ENCODE peak calls at places on chromosomes 16 and 17, in four cellular contexts. M, S, B and C are unnamed samples.
A peak's percentile ranks its signal among the peaks of the same experiment; 100 is the strongest.

GRCh38 chr16:27436921-27437650 is 35.1 kb downstream of the IL21R start:
- DNase-seq in M (no peak), S (no peak), B (no peak), C (peak; percentile 79)

GRCh38 chr17:32519769-32520701 is 33.2 kb downstream of the CDK5R1 start:
- DNase-seq in M (no peak), S (peak; percentile 61), B (peak; percentile 16), C (no peak)

GRCh38 chr17:74860229-74860998 is 729 bp upstream of the GRIN2C start:
- DNase-seq in M (no peak), S (no peak), B (no peak), C (peak; percentile 80)

GRCh38 chr16:15597822-15598647 is 44.9 kb downstream of the MARF1 start:
- DNase-seq in M (no peak), S (no peak), B (no peak), C (no peak)

GRCh38 chr16:2609827-2610470 is 72.1 kb downstream of the PDPK1 start:
- DNase-seq in M (no peak), S (no peak), B (no peak), C (peak; percentile 62)

GRCh38 chr16:57999366-57999970 is 1.0 kb downstream of the ZNF319 start:
- DNase-seq in M (no peak), S (peak; percentile 54), B (no peak), C (no peak)

GRCh38 chr16:911604-912321 is 59.0 kb downstream of the LMF1 start:
- DNase-seq in M (no peak), S (no peak), B (no peak), C (no peak)

GRCh38 chr17:42421479-42422332 is 1.4 kb downstream of the CAVIN1 start:
- DNase-seq in M (no peak), S (peak; percentile 71), B (peak; percentile 68), C (peak; percentile 92)

GRCh38 chr17:45813051-45813731 is 29.1 kb downstream of the CRHR1 start:
- DNase-seq in M (no peak), S (no peak), B (peak; percentile 29), C (no peak)

GRCh38 chr16:79184464-79184863 is 416.1 kb downstream of the MAF start:
- DNase-seq in M (no peak), S (no peak), B (peak; percentile 3), C (no peak)

GRCh38 chr17:29753845-29754439 is 131.2 kb upstream of the CORO6 start:
- DNase-seq in M (no peak), S (no peak), B (no peak), C (no peak)

GRCh38 chr17:45104907-45105624 is 27.2 kb downstream of the PLCD3 start:
- DNase-seq in M (no peak), S (no peak), B (no peak), C (no peak)

GRCh38 chr16:87326151-87326571 is 9.0 kb upstream of the C16orf95 start:
- DNase-seq in M (no peak), S (no peak), B (no peak), C (peak; percentile 76)

GRCh38 chr17:12318614-12319266 is 298.1 kb downstream of the MAP2K4 start:
- DNase-seq in M (peak; percentile 11), S (no peak), B (no peak), C (no peak)

GRCh38 chr17:77882481-77883212 is 75.9 kb upstream of the TNRC6C start:
- DNase-seq in M (no peak), S (peak; percentile 62), B (peak; percentile 93), C (no peak)

GRCh38 chr16:88940196-88941050 is 36.6 kb downstream of the CBFA2T3 start:
- DNase-seq in M (no peak), S (peak; percentile 53), B (no peak), C (no peak)

GRCh38 chr16:1772362-1772907 is at the start of gene EME2:
- DNase-seq in M (no peak), S (peak; percentile 38), B (no peak), C (no peak)

GRCh38 chr16:58377932-58378331 is 14.3 kb upstream of the GINS3 start:
- DNase-seq in M (no peak), S (no peak), B (peak; percentile 32), C (no peak)

GRCh38 chr16:55462241-55462640 is 16.8 kb upstream of the MMP2 start:
- DNase-seq in M (no peak), S (no peak), B (no peak), C (no peak)

GRCh38 chr17:31052187-31052889 is 42.4 kb upstream of the NF1 start:
- DNase-seq in M (peak; percentile 86), S (peak; percentile 83), B (peak; percentile 95), C (no peak)

GRCh38 chr16:19348578-19349315 is 63.2 kb downstream of the CLEC19A start:
- DNase-seq in M (no peak), S (no peak), B (no peak), C (no peak)

GRCh38 chr17:69638516-69638915 is 224.0 kb downstream of the MAP2K6 start:
- DNase-seq in M (no peak), S (no peak), B (no peak), C (no peak)

GRCh38 chr17:40307691-40308289 is 1.2 kb upstream of the RARA start:
- DNase-seq in M (no peak), S (no peak), B (peak; percentile 67), C (no peak)

GRCh38 chr16:20285993-20286499 is 41.3 kb downstream of the GP2 start:
- DNase-seq in M (no peak), S (no peak), B (no peak), C (no peak)

GRCh38 chr17:64006361-64007088 is 8.4 kb downstream of the PRR29 start:
- DNase-seq in M (no peak), S (peak; percentile 88), B (peak; percentile 49), C (no peak)

GRCh38 chr17:1179635-1180433 is at the start of gene ABR:
- DNase-seq in M (no peak), S (no peak), B (peak; percentile 47), C (no peak)

GRCh38 chr17:50274945-50275221 is 617 bp downstream of the TMEM92 start:
- DNase-seq in M (no peak), S (no peak), B (no peak), C (no peak)

GRCh38 chr17:7292194-7292593 is 2.2 kb downstream of the YBX2 start:
- DNase-seq in M (no peak), S (peak; percentile 1), B (no peak), C (no peak)

GRCh38 chr17:35315283-35315682 is 58.1 kb downstream of the SLFN11 start:
- DNase-seq in M (peak; percentile 88), S (peak; percentile 53), B (peak; percentile 91), C (no peak)

GRCh38 chr17:17817552-17817947 is 19.2 kb downstream of the SREBF1 start:
- DNase-seq in M (no peak), S (no peak), B (no peak), C (no peak)

GRCh38 chr17:1592751-1593629 is 30.4 kb upstream of the PITPNA start:
- DNase-seq in M (no peak), S (no peak), B (no peak), C (no peak)

GRCh38 chr17:31254654-31255053 is 42.4 kb downstream of the OMG start:
- DNase-seq in M (no peak), S (no peak), B (no peak), C (no peak)

GRCh38 chr16:55703003-55704001 is 47.5 kb downstream of the SLC6A2 start:
- DNase-seq in M (peak; percentile 41), S (peak; percentile 45), B (peak; percentile 78), C (no peak)

GRCh38 chr17:65183736-65184135 is 46.6 kb downstream of the RGS9 start:
- DNase-seq in M (no peak), S (peak; percentile 57), B (peak; percentile 71), C (no peak)

GRCh38 chr16:2531371-2531695 is at the start of gene CEMP1:
- DNase-seq in M (no peak), S (no peak), B (no peak), C (no peak)

GRCh38 chr16:19167710-19168172 is 299 bp upstream of the SYT17 start:
- DNase-seq in M (no peak), S (peak; percentile 66), B (peak; percentile 80), C (no peak)

GRCh38 chr17:39666231-39666600 is 1.1 kb downstream of the TCAP start:
- DNase-seq in M (no peak), S (no peak), B (no peak), C (no peak)

GRCh38 chr17:49494937-49495841 is at the start of gene NGFR:
- DNase-seq in M (no peak), S (peak; percentile 62), B (peak; percentile 38), C (no peak)